ENCODE peak calls at places on chromosomes 5 and 9, in ten cellular contexts. One of them, this sample, is unnamed.

GRCh38 chr5:146877178-146877681 is 1.3 kb downstream of the PPP2R2B start:
- DNase-seq in lower lobe of right lung: no peak
- DNase-seq in left ventricle myocardium inferior: no peak
- DNase-seq in foreskin fibroblast: no peak
- DNase-seq in colonic mucosa: no peak
- DNase-seq in fibroblast of pulmonary artery: no peak
- DNase-seq in choroid plexus epithelial cell: no peak
- DNase-seq in fibroblast of the aortic adventitia: no peak
- DNase-seq in AG04450: no peak
- DNase-seq in upper lobe of right lung: no peak
- DNase-seq in this sample: no peak

GRCh38 chr5:116389601-116390000 is 185.0 kb downstream of the SEMA6A start:
- DNase-seq in lower lobe of right lung: no peak
- DNase-seq in left ventricle myocardium inferior: no peak
- DNase-seq in foreskin fibroblast: no peak
- DNase-seq in colonic mucosa: no peak
- DNase-seq in fibroblast of pulmonary artery: no peak
- DNase-seq in choroid plexus epithelial cell: no peak
- DNase-seq in fibroblast of the aortic adventitia: no peak
- DNase-seq in AG04450: no peak
- DNase-seq in upper lobe of right lung: no peak
- DNase-seq in this sample: peak; percentile 60

GRCh38 chr9:98775831-98776441 is 20.4 kb downstream of the ANKS6 start:
- DNase-seq in lower lobe of right lung: no peak
- DNase-seq in left ventricle myocardium inferior: no peak
- DNase-seq in foreskin fibroblast: peak; percentile 45
- DNase-seq in colonic mucosa: peak; percentile 34
- DNase-seq in fibroblast of pulmonary artery: peak; percentile 83
- DNase-seq in choroid plexus epithelial cell: peak; percentile 86
- DNase-seq in fibroblast of the aortic adventitia: peak; percentile 76
- DNase-seq in AG04450: peak; percentile 52
- DNase-seq in upper lobe of right lung: no peak
- DNase-seq in this sample: peak; percentile 65

GRCh38 chr9:124694394-124695279 is 76.5 kb downstream of the NR6A1 start:
- DNase-seq in lower lobe of right lung: no peak
- DNase-seq in left ventricle myocardium inferior: no peak
- DNase-seq in foreskin fibroblast: no peak
- DNase-seq in colonic mucosa: no peak
- DNase-seq in fibroblast of pulmonary artery: no peak
- DNase-seq in choroid plexus epithelial cell: peak; percentile 29
- DNase-seq in fibroblast of the aortic adventitia: no peak
- DNase-seq in AG04450: no peak
- DNase-seq in upper lobe of right lung: no peak
- DNase-seq in this sample: no peak

GRCh38 chr9:20831028-20831427 is 147.0 kb downstream of the FOCAD start:
- DNase-seq in lower lobe of right lung: no peak
- DNase-seq in left ventricle myocardium inferior: no peak
- DNase-seq in foreskin fibroblast: no peak
- DNase-seq in colonic mucosa: no peak
- DNase-seq in fibroblast of pulmonary artery: no peak
- DNase-seq in choroid plexus epithelial cell: no peak
- DNase-seq in fibroblast of the aortic adventitia: no peak
- DNase-seq in AG04450: no peak
- DNase-seq in upper lobe of right lung: no peak
- DNase-seq in this sample: no peak

GRCh38 chr9:84722388-84722989 is 53.0 kb downstream of the NTRK2 start:
- DNase-seq in lower lobe of right lung: no peak
- DNase-seq in left ventricle myocardium inferior: no peak
- DNase-seq in foreskin fibroblast: no peak
- DNase-seq in colonic mucosa: no peak
- DNase-seq in fibroblast of pulmonary artery: no peak
- DNase-seq in choroid plexus epithelial cell: no peak
- DNase-seq in fibroblast of the aortic adventitia: no peak
- DNase-seq in AG04450: no peak
- DNase-seq in upper lobe of right lung: no peak
- DNase-seq in this sample: no peak

GRCh38 chr5:69494481-69494880 is 1.9 kb downstream of the OCLN start:
- DNase-seq in lower lobe of right lung: no peak
- DNase-seq in left ventricle myocardium inferior: no peak
- DNase-seq in foreskin fibroblast: no peak
- DNase-seq in colonic mucosa: no peak
- DNase-seq in fibroblast of pulmonary artery: no peak
- DNase-seq in choroid plexus epithelial cell: no peak
- DNase-seq in fibroblast of the aortic adventitia: no peak
- DNase-seq in AG04450: no peak
- DNase-seq in upper lobe of right lung: no peak
- DNase-seq in this sample: no peak

GRCh38 chr5:147371290-147371689 is 136.5 kb downstream of the STK32A start:
- DNase-seq in lower lobe of right lung: no peak
- DNase-seq in left ventricle myocardium inferior: no peak
- DNase-seq in foreskin fibroblast: no peak
- DNase-seq in colonic mucosa: no peak
- DNase-seq in fibroblast of pulmonary artery: no peak
- DNase-seq in choroid plexus epithelial cell: no peak
- DNase-seq in fibroblast of the aortic adventitia: no peak
- DNase-seq in AG04450: no peak
- DNase-seq in upper lobe of right lung: no peak
- DNase-seq in this sample: no peak

GRCh38 chr5:124343451-124343867 is 403.0 kb downstream of the ZNF608 start:
- DNase-seq in lower lobe of right lung: no peak
- DNase-seq in left ventricle myocardium inferior: no peak
- DNase-seq in foreskin fibroblast: peak; percentile 93
- DNase-seq in colonic mucosa: no peak
- DNase-seq in fibroblast of pulmonary artery: peak; percentile 76
- DNase-seq in choroid plexus epithelial cell: peak; percentile 96
- DNase-seq in fibroblast of the aortic adventitia: peak; percentile 77
- DNase-seq in AG04450: peak; percentile 79
- DNase-seq in upper lobe of right lung: no peak
- DNase-seq in this sample: peak; percentile 21

GRCh38 chr5:156399323-156399722 is 72.4 kb downstream of the SGCD start:
- DNase-seq in lower lobe of right lung: no peak
- DNase-seq in left ventricle myocardium inferior: no peak
- DNase-seq in foreskin fibroblast: no peak
- DNase-seq in colonic mucosa: no peak
- DNase-seq in fibroblast of pulmonary artery: no peak
- DNase-seq in choroid plexus epithelial cell: no peak
- DNase-seq in fibroblast of the aortic adventitia: no peak
- DNase-seq in AG04450: no peak
- DNase-seq in upper lobe of right lung: no peak
- DNase-seq in this sample: no peak

GRCh38 chr9:99605016-99605743 is 216.5 kb upstream of the NR4A3 start:
- DNase-seq in lower lobe of right lung: no peak
- DNase-seq in left ventricle myocardium inferior: no peak
- DNase-seq in foreskin fibroblast: no peak
- DNase-seq in colonic mucosa: no peak
- DNase-seq in fibroblast of pulmonary artery: no peak
- DNase-seq in choroid plexus epithelial cell: no peak
- DNase-seq in fibroblast of the aortic adventitia: no peak
- DNase-seq in AG04450: no peak
- DNase-seq in upper lobe of right lung: no peak
- DNase-seq in this sample: no peak

GRCh38 chr9:134329576-134329855 is 3.3 kb downstream of the RXRA start:
- DNase-seq in lower lobe of right lung: no peak
- DNase-seq in left ventricle myocardium inferior: peak; percentile 17
- DNase-seq in foreskin fibroblast: no peak
- DNase-seq in colonic mucosa: no peak
- DNase-seq in fibroblast of pulmonary artery: no peak
- DNase-seq in choroid plexus epithelial cell: no peak
- DNase-seq in fibroblast of the aortic adventitia: no peak
- DNase-seq in AG04450: no peak
- DNase-seq in upper lobe of right lung: no peak
- DNase-seq in this sample: peak; percentile 35

GRCh38 chr5:140544986-140545385 is 2.5 kb upstream of the EIF4EBP3 start:
- DNase-seq in lower lobe of right lung: no peak
- DNase-seq in left ventricle myocardium inferior: no peak
- DNase-seq in foreskin fibroblast: no peak
- DNase-seq in colonic mucosa: no peak
- DNase-seq in fibroblast of pulmonary artery: no peak
- DNase-seq in choroid plexus epithelial cell: no peak
- DNase-seq in fibroblast of the aortic adventitia: no peak
- DNase-seq in AG04450: no peak
- DNase-seq in upper lobe of right lung: no peak
- DNase-seq in this sample: no peak

GRCh38 chr5:122701640-122702523 is 73.0 kb upstream of the SNX2 start:
- DNase-seq in lower lobe of right lung: no peak
- DNase-seq in left ventricle myocardium inferior: no peak
- DNase-seq in foreskin fibroblast: no peak
- DNase-seq in colonic mucosa: no peak
- DNase-seq in fibroblast of pulmonary artery: no peak
- DNase-seq in choroid plexus epithelial cell: no peak
- DNase-seq in fibroblast of the aortic adventitia: no peak
- DNase-seq in AG04450: no peak
- DNase-seq in upper lobe of right lung: no peak
- DNase-seq in this sample: no peak
- H3K4me3 ChIP-seq in lower lobe of right lung: no peak overlapping the region
- H3K4me3 ChIP-seq in left ventricle myocardium inferior: no peak overlapping the region
- H3K4me3 ChIP-seq in foreskin fibroblast: no peak overlapping the region
- H3K4me3 ChIP-seq in colonic mucosa: no peak overlapping the region
- H3K4me3 ChIP-seq in fibroblast of pulmonary artery: no peak overlapping the region
- H3K4me3 ChIP-seq in choroid plexus epithelial cell: no peak overlapping the region
- H3K4me3 ChIP-seq in fibroblast of the aortic adventitia: no peak overlapping the region
- H3K4me3 ChIP-seq in AG04450: no peak overlapping the region
- H3K4me3 ChIP-seq in upper lobe of right lung: no peak overlapping the region
- H3K4me3 ChIP-seq in this sample: no peak overlapping the region

DNA sequence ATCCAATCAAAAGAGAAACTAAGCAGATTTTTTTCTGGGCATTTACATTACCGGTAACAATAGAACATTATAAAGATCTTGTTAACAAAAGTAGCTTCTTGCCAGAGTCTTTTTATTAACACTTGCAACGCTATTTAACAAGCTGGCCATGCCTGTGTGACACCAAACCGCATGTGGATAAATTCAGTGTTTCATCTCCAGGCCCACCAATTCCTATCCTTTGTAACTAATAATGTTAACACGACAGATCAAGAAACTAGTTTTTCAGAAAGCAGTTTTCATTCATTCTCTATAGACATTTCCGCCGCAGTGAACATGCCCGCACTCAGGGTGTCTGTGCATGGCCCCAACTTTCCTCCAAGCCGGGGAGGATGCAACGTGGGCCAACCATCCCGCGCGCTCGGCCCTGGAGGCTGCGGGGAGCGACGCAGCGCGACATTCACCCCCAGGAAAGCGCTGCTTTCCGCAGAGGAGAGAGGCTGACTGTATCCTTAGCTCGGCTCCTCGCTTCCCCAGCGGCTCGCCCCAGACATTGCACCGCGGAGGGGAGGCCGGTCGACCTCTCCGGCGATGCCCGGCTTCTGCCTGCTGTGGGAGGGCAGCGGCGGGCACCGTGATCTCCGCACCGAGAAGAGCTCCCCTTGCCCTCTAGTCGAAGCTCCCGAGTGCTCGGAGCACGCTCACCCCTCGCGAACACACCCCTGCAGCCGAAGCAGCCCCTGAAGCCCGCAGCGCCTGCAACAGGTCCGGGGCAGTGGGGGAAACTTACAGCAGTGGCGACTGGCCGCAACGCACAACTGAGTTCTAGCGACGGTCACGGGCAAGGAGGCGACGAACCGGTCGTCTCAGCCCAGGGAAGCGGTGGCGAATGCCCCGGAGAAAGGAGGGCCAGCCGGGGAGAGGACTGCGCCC is 734 bp downstream of the ENC1 start:
- DNase-seq in lower lobe of right lung: peak; percentile 70
- DNase-seq in left ventricle myocardium inferior: peak; percentile 46
- DNase-seq in foreskin fibroblast: peak; percentile 55
- DNase-seq in colonic mucosa: peak; percentile 46
- DNase-seq in fibroblast of pulmonary artery: peak; percentile 59
- DNase-seq in choroid plexus epithelial cell: peak; percentile 52
- DNase-seq in fibroblast of the aortic adventitia: peak; percentile 49
- DNase-seq in AG04450: no peak
- DNase-seq in upper lobe of right lung: peak; percentile 81
- DNase-seq in this sample: peak; percentile 47
- TF ChIP-seq CTCF in lower lobe of right lung: peak; percentile 20
- TF ChIP-seq CTCF in left ventricle myocardium inferior: no peak
- TF ChIP-seq CTCF in foreskin fibroblast: no peak
- TF ChIP-seq CTCF in colonic mucosa: no peak
- TF ChIP-seq CTCF in fibroblast of pulmonary artery: peak; percentile 25
- TF ChIP-seq CTCF in choroid plexus epithelial cell: peak; percentile 47
- TF ChIP-seq CTCF in fibroblast of the aortic adventitia: peak; percentile 51
- TF ChIP-seq CTCF in AG04450: peak; percentile 33
- TF ChIP-seq CTCF in upper lobe of right lung: no peak
- TF ChIP-seq CTCF in this sample: peak; percentile 37

GRCh38 chr9:6216002-6216401 is 395 bp downstream of the IL33 start:
- DNase-seq in lower lobe of right lung: no peak
- DNase-seq in left ventricle myocardium inferior: no peak
- DNase-seq in foreskin fibroblast: no peak
- DNase-seq in colonic mucosa: no peak
- DNase-seq in fibroblast of pulmonary artery: peak; percentile 38
- DNase-seq in choroid plexus epithelial cell: no peak
- DNase-seq in fibroblast of the aortic adventitia: no peak
- DNase-seq in AG04450: no peak
- DNase-seq in upper lobe of right lung: no peak
- DNase-seq in this sample: no peak

GRCh38 chr9:6214903-6215302 is 704 bp upstream of the IL33 start:
- DNase-seq in lower lobe of right lung: no peak
- DNase-seq in left ventricle myocardium inferior: no peak
- DNase-seq in foreskin fibroblast: no peak
- DNase-seq in colonic mucosa: no peak
- DNase-seq in fibroblast of pulmonary artery: peak; percentile 89
- DNase-seq in choroid plexus epithelial cell: peak; percentile 49
- DNase-seq in fibroblast of the aortic adventitia: peak; percentile 89
- DNase-seq in AG04450: no peak
- DNase-seq in upper lobe of right lung: no peak
- DNase-seq in this sample: no peak

GRCh38 chr9:6218099-6218502 is 2.5 kb downstream of the IL33 start:
- DNase-seq in lower lobe of right lung: no peak
- DNase-seq in left ventricle myocardium inferior: no peak
- DNase-seq in foreskin fibroblast: peak; percentile 6
- DNase-seq in colonic mucosa: no peak
- DNase-seq in fibroblast of pulmonary artery: peak; percentile 97
- DNase-seq in choroid plexus epithelial cell: peak; percentile 74
- DNase-seq in fibroblast of the aortic adventitia: peak; percentile 98
- DNase-seq in AG04450: no peak
- DNase-seq in upper lobe of right lung: no peak
- DNase-seq in this sample: peak; percentile 81

GRCh38 chr9:6215562-6215961 is at the start of gene IL33:
- DNase-seq in lower lobe of right lung: no peak
- DNase-seq in left ventricle myocardium inferior: no peak
- DNase-seq in foreskin fibroblast: no peak
- DNase-seq in colonic mucosa: no peak
- DNase-seq in fibroblast of pulmonary artery: peak; percentile 93
- DNase-seq in choroid plexus epithelial cell: peak; percentile 15
- DNase-seq in fibroblast of the aortic adventitia: peak; percentile 86
- DNase-seq in AG04450: no peak
- DNase-seq in upper lobe of right lung: no peak
- DNase-seq in this sample: no peak

GRCh38 chr9:6216951-6217350 is 1.3 kb downstream of the IL33 start:
- DNase-seq in lower lobe of right lung: no peak
- DNase-seq in left ventricle myocardium inferior: no peak
- DNase-seq in foreskin fibroblast: no peak
- DNase-seq in colonic mucosa: no peak
- DNase-seq in fibroblast of pulmonary artery: peak; percentile 60
- DNase-seq in choroid plexus epithelial cell: no peak
- DNase-seq in fibroblast of the aortic adventitia: peak; percentile 44
- DNase-seq in AG04450: no peak
- DNase-seq in upper lobe of right lung: no peak
- DNase-seq in this sample: no peak
- H3K4me3 ChIP-seq in lower lobe of right lung: peak overlapping the region; percentile 45
- H3K4me3 ChIP-seq in left ventricle myocardium inferior: peak overlapping the region; percentile 60
- H3K4me3 ChIP-seq in foreskin fibroblast: no peak overlapping the region
- H3K4me3 ChIP-seq in colonic mucosa: no peak overlapping the region
- H3K4me3 ChIP-seq in fibroblast of pulmonary artery: peak overlapping the region; percentile 80
- H3K4me3 ChIP-seq in choroid plexus epithelial cell: no peak overlapping the region
- H3K4me3 ChIP-seq in fibroblast of the aortic adventitia: peak overlapping the region; percentile 60
- H3K4me3 ChIP-seq in AG04450: no peak overlapping the region
- H3K4me3 ChIP-seq in upper lobe of right lung: peak overlapping the region; percentile 38
- H3K4me3 ChIP-seq in this sample: no peak overlapping the region

GRCh38 chr9:109968702-109969450 is 188.9 kb downstream of the PALM2AKAP2 start:
- DNase-seq in lower lobe of right lung: no peak
- DNase-seq in left ventricle myocardium inferior: no peak
- DNase-seq in foreskin fibroblast: no peak
- DNase-seq in colonic mucosa: no peak
- DNase-seq in fibroblast of pulmonary artery: peak; percentile 55
- DNase-seq in choroid plexus epithelial cell: peak; percentile 75
- DNase-seq in fibroblast of the aortic adventitia: peak; percentile 41
- DNase-seq in AG04450: no peak
- DNase-seq in upper lobe of right lung: no peak
- DNase-seq in this sample: peak; percentile 30
- TF ChIP-seq CTCF in lower lobe of right lung: peak; percentile 29
- TF ChIP-seq CTCF in left ventricle myocardium inferior: peak; percentile 50
- TF ChIP-seq CTCF in foreskin fibroblast: peak; percentile 14
- TF ChIP-seq CTCF in colonic mucosa: no peak
- TF ChIP-seq CTCF in fibroblast of pulmonary artery: peak; percentile 43
- TF ChIP-seq CTCF in choroid plexus epithelial cell: peak; percentile 70
- TF ChIP-seq CTCF in fibroblast of the aortic adventitia: peak; percentile 43
- TF ChIP-seq CTCF in AG04450: peak; percentile 27
- TF ChIP-seq CTCF in upper lobe of right lung: no peak
- TF ChIP-seq CTCF in this sample: peak; percentile 30

This sample was measured in epithelial cell of esophagus.